ENCODE peak calls at places on chromosome 14, in seven cellular contexts. One of them, this sample, is unnamed.

GRCh38 chr14:58107947-58108552 is 44.0 kb downstream of the ARMH4 start:
- DNase-seq in GM12891: peak
- DNase-seq in K562: peak
- DNase-seq in HepG2: peak
- DNase-seq in SK-N-SH: peak
- DNase-seq in GM12878: no peak
- DNase-seq in H1: no peak
- DNase-seq in this sample: no peak

GRCh38 chr14:90412058-90412457 is 15.2 kb downstream of the CALM1 start:
- DNase-seq in GM12891: no peak
- DNase-seq in K562: no peak
- DNase-seq in HepG2: no peak
- DNase-seq in SK-N-SH: no peak
- DNase-seq in GM12878: no peak
- DNase-seq in H1: no peak
- DNase-seq in this sample: no peak

GRCh38 chr14:65168840-65169239 is 66.5 kb upstream of the MAX start:
- DNase-seq in GM12891: no peak
- DNase-seq in K562: no peak
- DNase-seq in HepG2: no peak
- DNase-seq in SK-N-SH: no peak
- DNase-seq in GM12878: no peak
- DNase-seq in H1: no peak
- DNase-seq in this sample: no peak

GRCh38 chr14:54471641-54472040 is 17.1 kb downstream of the GMFB start:
- DNase-seq in GM12891: no peak
- DNase-seq in K562: no peak
- DNase-seq in HepG2: no peak
- DNase-seq in SK-N-SH: no peak
- DNase-seq in GM12878: no peak
- DNase-seq in H1: no peak
- DNase-seq in this sample: no peak

GRCh38 chr14:32998433-32998832 is 59.8 kb downstream of the NPAS3 start:
- DNase-seq in GM12891: no peak
- DNase-seq in K562: no peak
- DNase-seq in HepG2: no peak
- DNase-seq in SK-N-SH: no peak
- DNase-seq in GM12878: no peak
- DNase-seq in H1: no peak
- DNase-seq in this sample: no peak

GRCh38 chr14:99479903-99480855 is 480 bp downstream of the SETD3 start:
- DNase-seq in GM12891: peak
- DNase-seq in K562: peak
- DNase-seq in HepG2: peak
- DNase-seq in SK-N-SH: peak
- DNase-seq in GM12878: no peak
- DNase-seq in H1: no peak
- DNase-seq in this sample: peak

GRCh38 chr14:41604793-41605534 is 1.7 kb upstream of the LRFN5 start:
- DNase-seq in GM12891: no peak
- DNase-seq in K562: no peak
- DNase-seq in HepG2: no peak
- DNase-seq in SK-N-SH: no peak
- DNase-seq in GM12878: no peak
- DNase-seq in H1: no peak
- DNase-seq in this sample: no peak

GRCh38 chr14:42214981-42215491 is 608.4 kb downstream of the LRFN5 start:
- DNase-seq in GM12891: no peak
- DNase-seq in K562: no peak
- DNase-seq in HepG2: no peak
- DNase-seq in SK-N-SH: no peak
- DNase-seq in GM12878: no peak
- DNase-seq in H1: no peak
- DNase-seq in this sample: no peak

GRCh38 chr14:44963775-44964380 is 1.9 kb downstream of the TOGARAM1 start:
- DNase-seq in GM12891: no peak
- DNase-seq in K562: no peak
- DNase-seq in HepG2: peak
- DNase-seq in SK-N-SH: peak
- DNase-seq in GM12878: no peak
- DNase-seq in H1: no peak
- DNase-seq in this sample: no peak

GRCh38 chr14:49363926-49364751 is 222.0 kb downstream of the RPS29 start:
- DNase-seq in GM12891: no peak
- DNase-seq in K562: no peak
- DNase-seq in HepG2: no peak
- DNase-seq in SK-N-SH: no peak
- DNase-seq in GM12878: no peak
- DNase-seq in H1: no peak
- DNase-seq in this sample: no peak

GRCh38 chr14:105450864-105451720 is 23.5 kb upstream of the CRIP2 start:
- DNase-seq in GM12891: no peak
- DNase-seq in K562: no peak
- DNase-seq in HepG2: no peak
- DNase-seq in SK-N-SH: no peak
- DNase-seq in GM12878: no peak
- DNase-seq in H1: no peak
- DNase-seq in this sample: no peak

GRCh38 chr14:35400707-35401421 is 3.7 kb downstream of the NFKBIA start:
- DNase-seq in GM12891: no peak
- DNase-seq in K562: no peak
- DNase-seq in HepG2: peak
- DNase-seq in SK-N-SH: no peak
- DNase-seq in GM12878: no peak
- DNase-seq in H1: no peak
- DNase-seq in this sample: no peak

GRCh38 chr14:59055439-59056045 is 132.9 kb upstream of the DAAM1 start:
- DNase-seq in GM12891: peak
- DNase-seq in K562: peak
- DNase-seq in HepG2: peak
- DNase-seq in SK-N-SH: peak
- DNase-seq in GM12878: peak
- DNase-seq in H1: no peak
- DNase-seq in this sample: no peak

GRCh38 chr14:91420686-91421085 is 3.1 kb upstream of the CCDC88C start:
- DNase-seq in GM12891: no peak
- DNase-seq in K562: no peak
- DNase-seq in HepG2: peak
- DNase-seq in SK-N-SH: no peak
- DNase-seq in GM12878: no peak
- DNase-seq in H1: no peak
- DNase-seq in this sample: no peak

GRCh38 chr14:92033912-92034687 is 5.8 kb downstream of the TRIP11 start:
- DNase-seq in GM12891: no peak
- DNase-seq in K562: no peak
- DNase-seq in HepG2: peak
- DNase-seq in SK-N-SH: no peak
- DNase-seq in GM12878: no peak
- DNase-seq in H1: no peak
- DNase-seq in this sample: no peak

GRCh38 chr14:102196436-102197230 is 56.9 kb downstream of the WDR20 start:
- DNase-seq in GM12891: no peak
- DNase-seq in K562: no peak
- DNase-seq in HepG2: no peak
- DNase-seq in SK-N-SH: no peak
- DNase-seq in GM12878: no peak
- DNase-seq in H1: no peak
- DNase-seq in this sample: no peak

GRCh38 chr14:93970967-93971634 is 5.3 kb downstream of the ASB2 start:
- DNase-seq in GM12891: no peak
- DNase-seq in K562: no peak
- DNase-seq in HepG2: no peak
- DNase-seq in SK-N-SH: no peak
- DNase-seq in GM12878: no peak
- DNase-seq in H1: no peak
- DNase-seq in this sample: peak

GRCh38 chr14:104479901-104480300 is 99.7 kb upstream of the C14orf180 start:
- DNase-seq in GM12891: no peak
- DNase-seq in K562: no peak
- DNase-seq in HepG2: no peak
- DNase-seq in SK-N-SH: no peak
- DNase-seq in GM12878: no peak
- DNase-seq in H1: no peak
- DNase-seq in this sample: no peak

GRCh38 chr14:94051779-94052178 is 25.6 kb downstream of the OTUB2 start:
- DNase-seq in GM12891: no peak
- DNase-seq in K562: no peak
- DNase-seq in HepG2: no peak
- DNase-seq in SK-N-SH: no peak
- DNase-seq in GM12878: no peak
- DNase-seq in H1: no peak
- DNase-seq in this sample: no peak

GRCh38 chr14:50801706-50802105 is 29.3 kb downstream of the NIN start:
- DNase-seq in GM12891: no peak
- DNase-seq in K562: no peak
- DNase-seq in HepG2: no peak
- DNase-seq in SK-N-SH: no peak
- DNase-seq in GM12878: no peak
- DNase-seq in H1: no peak
- DNase-seq in this sample: no peak

GRCh38 chr14:70707138-70708038 is 65.7 kb downstream of the TTC9 start:
- DNase-seq in GM12891: no peak
- DNase-seq in K562: no peak
- DNase-seq in HepG2: peak
- DNase-seq in SK-N-SH: no peak
- DNase-seq in GM12878: peak
- DNase-seq in H1: no peak
- DNase-seq in this sample: no peak
- TF ChIP-seq TAF1 in GM12891: no peak
- TF ChIP-seq TAF1 in K562: no peak
- TF ChIP-seq TAF1 in HepG2: no peak
- TF ChIP-seq TAF1 in SK-N-SH: no peak
- TF ChIP-seq TAF1 in GM12878: no peak
- TF ChIP-seq TAF1 in H1: no peak
- TF ChIP-seq TAF1 in this sample: peak

DNA sequence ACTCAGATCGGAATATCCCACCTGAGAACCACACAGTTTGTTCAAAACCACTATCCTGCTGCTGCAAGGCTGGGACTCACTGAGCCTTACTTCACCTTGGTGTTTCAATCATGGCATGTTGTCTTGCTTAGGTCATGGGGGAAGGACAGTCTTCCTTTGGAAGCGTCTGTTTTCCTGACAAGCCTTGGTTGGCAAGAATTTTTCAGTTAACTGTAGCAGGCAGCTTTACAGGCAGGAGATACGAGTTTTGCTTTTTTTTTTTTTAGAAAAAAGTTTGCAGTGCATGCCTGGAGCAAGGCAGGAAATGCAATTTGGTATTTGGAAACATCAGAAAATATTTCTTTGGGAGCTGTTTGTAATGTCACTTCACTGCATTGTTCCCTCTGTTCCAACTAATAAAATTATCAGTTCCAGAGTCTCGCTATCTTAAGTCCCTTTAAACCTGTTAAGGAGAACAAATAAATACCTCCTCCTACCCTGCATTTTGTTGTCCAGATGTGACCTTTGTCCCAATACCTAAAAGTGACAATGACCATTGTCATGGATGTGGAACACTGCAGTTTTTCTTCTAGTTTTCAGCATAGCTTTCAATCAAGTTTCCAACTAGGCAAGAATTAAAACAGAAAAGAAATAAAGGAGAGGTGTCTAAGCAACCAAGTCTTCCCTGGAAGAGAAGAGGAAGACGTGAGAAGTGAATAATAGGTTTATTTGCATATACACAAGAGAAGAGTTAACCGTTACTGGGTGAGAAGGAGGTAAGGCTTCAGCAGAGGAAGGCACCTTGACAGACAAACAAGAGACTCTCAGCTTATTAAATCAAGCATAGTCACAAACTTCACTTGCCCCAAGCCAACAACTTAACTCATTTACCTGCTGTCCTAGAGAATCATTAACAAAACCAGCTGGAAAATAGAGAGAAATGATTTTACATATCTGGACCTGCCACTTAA is 71.4 kb upstream of the ACTN1 start:
- DNase-seq in GM12891: no peak
- DNase-seq in K562: no peak
- DNase-seq in HepG2: no peak
- DNase-seq in SK-N-SH: no peak
- DNase-seq in GM12878: no peak
- DNase-seq in H1: no peak
- DNase-seq in this sample: no peak
- TF ChIP-seq POLR2AphosphoS5 in GM12891: no peak
- TF ChIP-seq POLR2AphosphoS5 in K562: no peak
- TF ChIP-seq POLR2AphosphoS5 in HepG2: no peak
- TF ChIP-seq POLR2AphosphoS5 in SK-N-SH: no peak
- TF ChIP-seq POLR2AphosphoS5 in GM12878: no peak
- TF ChIP-seq POLR2AphosphoS5 in H1: no peak
- TF ChIP-seq POLR2AphosphoS5 in this sample: no peak

GRCh38 chr14:30179381-30180130 is 251.9 kb upstream of the PRKD1 start:
- DNase-seq in GM12891: no peak
- DNase-seq in K562: no peak
- DNase-seq in HepG2: no peak
- DNase-seq in SK-N-SH: no peak
- DNase-seq in GM12878: no peak
- DNase-seq in H1: no peak
- DNase-seq in this sample: no peak

GRCh38 chr14:30177776-30178175 is 250.1 kb upstream of the PRKD1 start:
- DNase-seq in GM12891: no peak
- DNase-seq in K562: no peak
- DNase-seq in HepG2: no peak
- DNase-seq in SK-N-SH: no peak
- DNase-seq in GM12878: no peak
- DNase-seq in H1: no peak
- DNase-seq in this sample: no peak

GRCh38 chr14:30185832-30186231 is 258.2 kb upstream of the PRKD1 start:
- DNase-seq in GM12891: no peak
- DNase-seq in K562: no peak
- DNase-seq in HepG2: no peak
- DNase-seq in SK-N-SH: no peak
- DNase-seq in GM12878: no peak
- DNase-seq in H1: no peak
- DNase-seq in this sample: no peak

DNA sequence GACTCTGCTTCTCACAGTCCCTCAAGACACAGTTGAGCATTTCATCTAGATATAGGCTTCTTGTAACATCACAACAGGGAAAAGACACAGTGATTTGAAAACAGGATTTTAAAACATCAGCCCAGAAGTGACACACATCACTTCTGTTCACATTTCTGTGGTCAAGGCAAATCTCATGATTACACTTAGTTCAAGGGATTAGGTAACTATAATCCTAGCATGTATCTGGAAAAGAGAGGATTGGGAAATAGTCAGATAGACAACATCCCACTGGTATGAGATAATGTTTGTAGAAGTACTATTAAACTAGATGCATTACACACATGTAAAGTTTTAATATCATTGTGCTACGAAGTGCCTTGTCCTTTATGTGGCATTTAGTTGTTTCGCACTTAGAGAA is 252.6 kb upstream of the PRKD1 start:
- DNase-seq in GM12891: no peak
- DNase-seq in K562: no peak
- DNase-seq in HepG2: no peak
- DNase-seq in SK-N-SH: no peak
- DNase-seq in GM12878: no peak
- DNase-seq in H1: no peak
- DNase-seq in this sample: no peak
- TF ChIP-seq TAF1 in GM12891: no peak
- TF ChIP-seq TAF1 in K562: no peak
- TF ChIP-seq TAF1 in HepG2: no peak
- TF ChIP-seq TAF1 in SK-N-SH: no peak
- TF ChIP-seq TAF1 in GM12878: no peak
- TF ChIP-seq TAF1 in H1: no peak
- TF ChIP-seq TAF1 in this sample: no peak

GRCh38 chr14:34059925-34060746 is 109.3 kb upstream of the EGLN3 start:
- DNase-seq in GM12891: peak
- DNase-seq in K562: peak
- DNase-seq in HepG2: peak
- DNase-seq in SK-N-SH: peak
- DNase-seq in GM12878: no peak
- DNase-seq in H1: no peak
- DNase-seq in this sample: peak
- TF ChIP-seq POLR2AphosphoS5 in GM12891: no peak
- TF ChIP-seq POLR2AphosphoS5 in K562: peak
- TF ChIP-seq POLR2AphosphoS5 in HepG2: peak
- TF ChIP-seq POLR2AphosphoS5 in SK-N-SH: no peak
- TF ChIP-seq POLR2AphosphoS5 in GM12878: no peak
- TF ChIP-seq POLR2AphosphoS5 in H1: peak
- TF ChIP-seq POLR2AphosphoS5 in this sample: no peak